ENCODE peak calls at places on chromosomes 2 and 18, in four cellular contexts. I, B, N and G are unnamed samples.

GRCh38 chr2:101773137-101773536 is 75.6 kb downstream of the MAP4K4 start:
- DNase-seq in N (no peak), I (no peak), B (no peak), G (no peak)

GRCh38 chr2:173590278-173590811 is 235.7 kb downstream of the CDCA7 start:
- DNase-seq in N (peak; percentile 37), I (peak; percentile 77), B (peak; percentile 66), G (peak; percentile 97)

GRCh38 chr2:11160731-11161455 is 5.6 kb downstream of the SLC66A3 start:
- DNase-seq in N (no peak), B (no peak), I (no peak), G (no peak)

GRCh38 chr2:66521459-66521858 is 86.5 kb downstream of the MEIS1 start:
- DNase-seq in I (no peak), B (no peak), N (no peak), G (no peak)

GRCh38 chr18:9643549-9643948 is 29.2 kb upstream of the PPP4R1 start:
- DNase-seq in I (peak; percentile 67), N (peak; percentile 85), B (peak; percentile 14), G (peak; percentile 5)

GRCh38 chr2:127208313-127208712 is 11.8 kb downstream of the CYP27C1 start:
- DNase-seq in I (no peak), N (peak; percentile 40), B (no peak), G (no peak)

GRCh38 chr2:143891879-143892308 is 628.0 kb downstream of the ZEB2 start:
- DNase-seq in N (no peak), I (no peak), B (no peak), G (no peak)

GRCh38 chr2:129779783-129780182 is 199.7 kb upstream of the RAB6C start:
- DNase-seq in B (no peak), I (no peak), N (no peak), G (no peak)

GRCh38 chr2:229514318-229514717 is 200.0 kb downstream of the DNER start:
- DNase-seq in N (no peak), I (no peak), B (no peak), G (no peak)

GRCh38 chr2:132448771-132449170 is 32.2 kb downstream of the GPR39 start:
- DNase-seq in B (peak; percentile 30), I (no peak), N (peak; percentile 27), G (peak; percentile 49)

GRCh38 chr2:82790277-82791021 is 1668.6 kb downstream of the SUCLG1 start:
- DNase-seq in B (no peak), N (peak; percentile 8), I (no peak), G (peak; percentile 86)

GRCh38 chr2:54416166-54416798 is 39.8 kb upstream of the SPTBN1 start:
- DNase-seq in N (peak; percentile 12), I (peak; percentile 70), B (no peak), G (peak; percentile 29)

GRCh38 chr2:240303896-240304745 is 131.3 kb upstream of the GPC1 start:
- DNase-seq in I (peak; percentile 20), B (no peak), N (no peak), G (no peak)

GRCh38 chr2:29650634-29651097 is 270.7 kb downstream of the ALK start:
- DNase-seq in B (no peak), N (peak; percentile 29), I (no peak), G (no peak)

GRCh38 chr2:86053166-86053565 is 52.5 kb downstream of the POLR1A start:
- DNase-seq in I (no peak), B (no peak), N (no peak), G (no peak)

GRCh38 chr18:60506682-60507081 is 134.1 kb upstream of the MC4R start:
- DNase-seq in N (no peak), I (no peak), B (no peak), G (no peak)

GRCh38 chr2:232802096-232802495 is 25.7 kb upstream of the KCNJ13 start:
- DNase-seq in N (no peak), I (no peak), B (no peak), G (no peak)

GRCh38 chr18:48800877-48801727 is 149.7 kb downstream of the SMAD7 start:
- DNase-seq in B (no peak), N (no peak), I (no peak), G (peak; percentile 93)

GRCh38 chr2:28269019-28269784 is 123.5 kb upstream of the FOSL2 start:
- DNase-seq in N (peak; percentile 82), I (no peak), B (peak; percentile 18), G (no peak)

GRCh38 chr2:8580316-8581047 is 101.4 kb upstream of the ID2 start:
- DNase-seq in I (no peak), B (no peak), N (no peak), G (no peak)

GRCh38 chr2:42906557-42907380 is 114.4 kb upstream of the HAAO start:
- DNase-seq in I (no peak), N (peak; percentile 56), B (peak; percentile 45), G (peak; percentile 49)

GRCh38 chr2:190044866-190045265 is 17.7 kb downstream of the MSTN start:
- DNase-seq in B (no peak), N (no peak), I (no peak), G (no peak)

GRCh38 chr2:224362094-224362493 is 39.8 kb downstream of the FAM124B start:
- DNase-seq in N (no peak), I (no peak), B (no peak), G (no peak)

GRCh38 chr2:36748166-36748565 is 51.7 kb downstream of the VIT start:
- DNase-seq in I (no peak), B (no peak), N (no peak), G (no peak)

GRCh38 chr2:218780851-218781690 is 876 bp upstream of the CYP27A1 start:
- DNase-seq in B (no peak), N (peak; percentile 62), I (no peak), G (no peak)

DNA sequence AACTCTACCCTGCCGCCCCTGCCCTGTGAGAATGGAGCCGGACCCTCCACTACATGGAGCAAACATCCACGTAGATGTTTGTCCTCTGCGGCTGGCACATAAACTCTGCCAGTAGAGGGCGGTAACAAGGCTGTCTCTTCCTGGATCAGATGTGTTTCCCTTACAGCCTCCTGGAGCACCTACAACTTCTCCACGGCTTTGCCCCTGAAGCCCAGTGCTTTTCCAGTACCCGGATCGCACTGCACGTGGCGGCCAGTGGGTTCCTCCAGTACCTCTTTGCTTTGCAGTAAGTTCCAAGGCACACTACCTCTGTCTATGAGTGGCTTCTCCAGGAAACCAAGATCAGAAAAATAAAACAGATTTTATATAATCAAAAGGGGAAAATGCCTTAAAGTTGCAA is 651.3 kb downstream of the DCDC2C start:
- DNase-seq in I (no peak), N (peak; percentile 51), B (peak; percentile 43), G (peak; percentile 32)
- TF ChIP-seq CTCF in I (no peak), N (peak; percentile 50), B (peak; percentile 50), G (no peak)

DNA sequence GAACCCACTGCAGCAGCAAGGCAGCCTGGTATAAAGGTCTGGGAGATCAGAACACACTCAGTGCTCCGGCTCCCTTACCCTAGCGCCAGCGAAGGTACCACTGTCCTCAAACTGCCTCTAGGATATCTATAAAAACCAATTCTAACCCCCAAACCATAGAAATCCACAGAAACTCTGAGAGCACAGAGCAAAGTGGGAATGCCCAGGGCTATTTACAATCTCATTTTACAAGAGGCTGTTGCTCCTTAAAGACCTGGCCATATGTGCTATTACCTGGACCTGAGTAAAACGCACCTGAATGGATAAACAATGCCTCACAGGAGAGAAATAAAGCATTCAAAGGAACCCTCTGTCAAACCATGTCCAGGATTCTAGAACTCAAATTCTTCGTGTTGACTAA is 4.3 kb downstream of the STK39 start:
- DNase-seq in I (no peak), B (no peak), N (no peak), G (no peak)
- H3K4me1 ChIP-seq in I (peaks cover 25% of the 10 kb centered on the region), B (peaks cover 29% of the 10 kb centered on the region), N (peaks cover 46% of the 10 kb centered on the region), G (peaks cover under 1% of the 10 kb centered on the region)

GRCh38 chr2:231000211-231000904 is 4.4 kb downstream of the SPATA3 start:
- DNase-seq in I (no peak), N (no peak), B (peak; percentile 44), G (no peak)
- TF ChIP-seq CTCF in I (no peak), N (no peak), B (peak; percentile 8), G (no peak)

GRCh38 chr2:237980087-237980486 is 13.3 kb downstream of the UBE2F start:
- DNase-seq in I (no peak), N (no peak), B (no peak), G (no peak)

GRCh38 chr2:237977380-237977779 is 10.6 kb downstream of the UBE2F start:
- DNase-seq in B (no peak), I (no peak), N (no peak), G (no peak)

GRCh38 chr2:237979331-237979730 is 12.5 kb downstream of the UBE2F start:
- DNase-seq in B (no peak), I (no peak), N (no peak), G (no peak)

GRCh38 chr2:237980751-237981150 is 13.9 kb downstream of the UBE2F start:
- DNase-seq in N (no peak), B (no peak), I (no peak), G (no peak)

DNA sequence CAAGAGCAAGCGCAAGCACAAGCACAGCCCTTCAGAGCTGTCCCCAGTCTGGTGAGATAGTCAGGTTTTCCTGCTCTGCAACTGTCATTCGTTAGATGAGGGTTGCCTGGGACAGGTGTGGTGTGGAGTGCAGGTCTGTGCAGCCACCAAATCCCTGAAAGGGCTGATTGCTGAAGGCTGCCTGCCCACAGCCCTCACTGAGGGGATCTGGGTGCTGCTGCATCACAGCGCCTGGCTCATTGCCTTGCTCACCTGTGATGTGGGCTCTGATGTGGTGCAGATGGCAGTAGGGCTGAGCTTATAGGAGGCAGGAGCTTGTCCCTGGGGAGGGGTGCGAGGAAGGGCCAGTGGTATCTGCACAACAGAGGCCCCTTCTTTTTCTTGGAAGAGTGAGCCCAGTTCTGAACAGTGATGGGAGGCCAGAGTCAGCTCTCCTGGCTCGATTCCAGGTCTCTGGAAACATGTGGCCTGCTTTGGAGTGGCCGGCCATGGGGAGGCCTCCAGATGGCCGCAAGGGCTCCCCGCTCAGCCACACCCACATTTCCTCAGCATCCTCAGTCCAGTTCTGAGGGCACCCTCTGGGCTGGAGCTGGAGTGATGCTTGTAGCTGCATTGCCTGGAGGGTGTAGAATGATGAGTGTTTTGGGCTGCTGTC is 11.4 kb downstream of the UBE2F start:
- DNase-seq in I (no peak), B (peak; percentile 30), N (no peak), G (no peak)
- H3K4me1 ChIP-seq in I (peaks cover 7% of the 10 kb centered on the region), B (peaks cover 48% of the 10 kb centered on the region), N (no peaks in the 10 kb centered on the region), G (peaks cover 19% of the 10 kb centered on the region)